ENCODE peak calls at places on chromosome 20, in ten cellular contexts. W, A, K, Y, Z, B, S, L, J and X are unnamed samples.
A peak's percentile ranks its signal among the peaks of the same experiment; 100 is the strongest.

GRCh38 chr20:54668271-54669053 is 193.1 kb downstream of the DOK5 start:
- DNase-seq in W (no peak), A (no peak), K (peak; percentile 5), Y (peak; percentile 36), Z (no peak), B (peak; percentile 34), S (peak; percentile 34), L (no peak), J (peak; percentile 17), X (peak; percentile 29)

GRCh38 chr20:4573564-4574355 is 147.9 kb upstream of the PRND start:
- DNase-seq in W (no peak), A (no peak), K (peak; percentile 96), Y (no peak), Z (no peak), B (peak; percentile 91), S (no peak), L (no peak), J (no peak), X (no peak)

GRCh38 chr20:58340853-58341252 is 31.3 kb downstream of the RAB22A start:
- DNase-seq in W (no peak), A (no peak), K (peak; percentile 28), Y (no peak), Z (no peak), B (no peak), S (no peak), L (no peak), J (no peak), X (no peak)

GRCh38 chr20:38357653-38358207 is 11.4 kb downstream of the LBP start:
- DNase-seq in W (no peak), A (no peak), K (peak; percentile 15), Y (no peak), Z (no peak), B (peak; percentile 21), S (no peak), L (no peak), J (no peak), X (no peak)

GRCh38 chr20:56634735-56635422 is 5.8 kb downstream of the TFAP2C start:
- DNase-seq in W (no peak), A (no peak), K (no peak), Y (no peak), Z (no peak), B (no peak), S (no peak), L (no peak), J (no peak), X (no peak)

GRCh38 chr20:36506253-36506652 is 35.1 kb upstream of the MYL9 start:
- DNase-seq in W (no peak), A (no peak), K (no peak), Y (no peak), Z (no peak), B (no peak), S (no peak), L (no peak), J (no peak), X (no peak)

GRCh38 chr20:63032861-63033634 is 26.3 kb upstream of the BHLHE23 start:
- DNase-seq in W (peak; percentile 39), A (no peak), K (no peak), Y (peak; percentile 76), Z (peak; percentile 40), B (no peak), S (peak; percentile 77), L (no peak), J (no peak), X (peak; percentile 81)

GRCh38 chr20:61991476-61991875 is 74.2 kb downstream of the TAF4 start:
- DNase-seq in W (no peak), A (no peak), K (no peak), Y (no peak), Z (no peak), B (peak; percentile 2), S (no peak), L (no peak), J (no peak), X (no peak)

DNA sequence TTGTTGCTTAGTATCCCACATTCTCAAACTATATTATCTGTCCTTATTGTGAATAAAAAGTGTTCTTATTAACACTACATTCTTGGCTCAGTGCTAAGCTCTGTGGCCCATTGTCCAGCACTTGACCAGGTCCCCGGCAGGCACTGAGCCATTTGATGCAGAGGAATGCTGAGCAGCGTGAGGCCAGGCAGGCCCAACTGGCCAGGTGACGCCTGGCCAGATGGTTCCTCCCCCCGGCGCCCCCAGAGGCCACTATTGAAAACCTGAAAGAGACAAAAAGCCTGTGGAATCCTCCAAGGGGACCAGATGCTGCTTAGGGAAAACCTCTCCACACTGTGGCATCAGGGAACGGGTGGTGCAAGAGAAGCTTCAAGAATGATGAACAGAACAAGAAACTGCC is 597.5 kb upstream of the JAG1 start:
- DNase-seq in W (no peak), A (no peak), K (no peak), Y (no peak), Z (no peak), B (no peak), S (no peak), L (no peak), J (no peak), X (no peak)
- TF ChIP-seq CTCF in W (no peak), A (no peak), K (no peak), Y (no peak), Z (no peak), B (no peak), S (no peak), L (no peak), J (no peak), X (peak; percentile 27)

GRCh38 chr20:44698351-44698750 is 16.8 kb upstream of the CCN5 start:
- DNase-seq in W (no peak), A (no peak), K (no peak), Y (no peak), Z (peak; percentile 63), B (no peak), S (no peak), L (no peak), J (no peak), X (no peak)

GRCh38 chr20:44695295-44696230 is 19.6 kb upstream of the CCN5 start:
- DNase-seq in W (no peak), A (no peak), K (peak; percentile 85), Y (no peak), Z (peak; percentile 60), B (peak; percentile 66), S (no peak), L (no peak), J (no peak), X (no peak)

GRCh38 chr20:44694159-44694558 is 21.0 kb upstream of the CCN5 start:
- DNase-seq in W (no peak), A (no peak), K (no peak), Y (no peak), Z (no peak), B (no peak), S (no peak), L (no peak), J (no peak), X (no peak)

GRCh38 chr20:44693625-44694024 is 21.5 kb upstream of the CCN5 start:
- DNase-seq in W (no peak), A (no peak), K (no peak), Y (no peak), Z (peak; percentile 37), B (no peak), S (no peak), L (no peak), J (no peak), X (no peak)

DNA sequence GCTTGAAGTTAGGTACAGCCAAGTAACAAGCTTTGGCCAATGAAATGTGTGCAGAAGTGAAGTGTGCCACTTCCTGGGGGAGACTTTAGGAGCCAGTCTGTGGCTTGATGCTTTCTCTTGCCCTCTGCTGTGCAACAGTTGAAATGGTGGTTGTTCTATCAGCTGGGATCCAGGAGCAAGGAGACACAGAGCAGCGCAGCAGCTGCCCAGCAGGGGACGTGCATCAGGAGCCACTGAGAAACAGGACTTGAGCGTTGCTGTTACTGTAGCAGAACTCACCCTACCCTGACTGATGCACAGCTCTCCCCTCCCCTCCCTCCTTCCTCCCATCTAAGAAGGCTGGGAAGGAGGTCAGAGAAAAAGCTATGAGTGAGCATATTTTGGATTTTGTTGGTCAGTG is 18.9 kb upstream of the CCN5 start:
- DNase-seq in W (no peak), A (no peak), K (no peak), Y (no peak), Z (peak; percentile 45), B (no peak), S (no peak), L (no peak), J (no peak), X (no peak)
- TF ChIP-seq CTCF in W (no peak), A (no peak), K (no peak), Y (no peak), Z (no peak), B (peak; percentile 11), S (no peak), L (no peak), J (no peak), X (peak; percentile 27)

DNA sequence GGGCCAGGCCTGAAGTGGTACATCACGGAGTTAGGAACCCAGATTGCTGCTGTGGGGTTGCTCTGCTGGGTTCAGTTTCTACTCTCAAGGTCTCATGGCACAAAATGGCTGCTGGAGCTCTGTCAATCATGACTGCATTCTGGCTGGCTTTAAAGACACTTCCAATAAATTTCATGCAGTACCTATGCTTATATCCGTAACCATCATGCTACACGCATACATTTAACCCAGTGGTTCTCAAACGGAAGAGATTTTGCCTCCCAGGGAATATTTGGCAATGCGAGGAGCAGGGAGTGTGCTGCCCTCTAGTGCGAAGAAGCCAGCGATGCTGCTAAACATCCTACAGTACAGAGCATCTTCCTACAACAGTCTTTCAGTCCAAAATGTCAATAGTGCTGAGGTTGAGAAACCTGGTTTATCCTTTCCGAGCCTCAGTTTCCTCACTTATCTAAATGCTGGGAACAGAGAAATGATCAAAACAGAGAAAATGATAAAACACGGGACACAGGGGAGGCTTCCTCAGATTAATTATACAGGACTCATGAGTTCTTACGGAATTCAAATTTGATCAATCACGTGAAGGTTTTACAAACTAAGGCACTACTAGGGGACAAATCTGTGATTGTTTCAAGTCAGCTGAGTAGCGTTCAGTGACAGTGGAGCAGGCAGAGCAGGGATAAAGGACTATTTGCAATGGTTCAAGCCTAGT is 9.6 kb upstream of the SLC2A10 start:
- DNase-seq in W (no peak), A (no peak), K (peak; percentile 52), Y (no peak), Z (no peak), B (peak; percentile 50), S (no peak), L (no peak), J (no peak), X (no peak)
- TF ChIP-seq CTCF in W (no peak), A (no peak), K (peak; percentile 68), Y (no peak), Z (no peak), B (peak; percentile 81), S (peak; percentile 17), L (peak; percentile 36), J (no peak), X (peak; percentile 46)

GRCh38 chr20:45933231-45934045 is 1.0 kb upstream of the PCIF1 start:
- DNase-seq in W (peak; percentile 86), A (peak; percentile 64), K (peak; percentile 73), Y (peak; percentile 70), Z (peak; percentile 89), B (peak; percentile 67), S (peak; percentile 82), L (peak; percentile 81), J (peak; percentile 81), X (peak; percentile 76)
- TF ChIP-seq CTCF in W (peak; percentile 14), A (no peak), K (peak; percentile 28), Y (no peak), Z (peak; percentile 8), B (peak; percentile 34), S (peak; percentile 44), L (peak; percentile 28), J (no peak), X (peak; percentile 37)

GRCh38 chr20:12570371-12570770 is 438.4 kb upstream of the SPTLC3 start:
- DNase-seq in W (no peak), A (no peak), K (no peak), Y (no peak), Z (no peak), B (no peak), S (no peak), L (no peak), J (no peak), X (no peak)
- TF ChIP-seq CTCF in W (no peak), A (no peak), K (no peak), Y (peak; percentile 16), Z (no peak), B (no peak), S (no peak), L (no peak), J (no peak), X (peak; percentile 18)